ENCODE peak calls at places on chromosomes 16 and 17, in four cellular contexts. One of them, this sample, is unnamed.

GRCh38 chr17:6639651-6640535 is 618 bp downstream of the KIAA0753 start:
- DNase-seq in AG09309: no peak
- DNase-seq in HL-60: peak
- DNase-seq in coronary artery: peak
- DNase-seq in this sample: no peak

GRCh38 chr17:36578671-36579070 is 13.0 kb upstream of the DHRS11 start:
- DNase-seq in coronary artery: no peak
- DNase-seq in AG09309: no peak
- DNase-seq in HL-60: no peak
- DNase-seq in this sample: no peak

GRCh38 chr17:41689497-41690299 is 1.0 kb downstream of the EIF1 start:
- DNase-seq in AG09309: no peak
- DNase-seq in HL-60: peak
- DNase-seq in coronary artery: no peak
- DNase-seq in this sample: no peak

GRCh38 chr17:76631821-76632565 is 11.6 kb downstream of the ST6GALNAC1 start:
- DNase-seq in AG09309: no peak
- DNase-seq in HL-60: no peak
- DNase-seq in coronary artery: no peak
- DNase-seq in this sample: no peak

GRCh38 chr16:85202631-85203461 is 90.6 kb upstream of the CIBAR2 start:
- DNase-seq in HL-60: no peak
- DNase-seq in AG09309: peak
- DNase-seq in coronary artery: peak
- DNase-seq in this sample: peak

GRCh38 chr16:3182608-3183444 is 5.2 kb upstream of the OR1F1 start:
- DNase-seq in coronary artery: no peak
- DNase-seq in AG09309: no peak
- DNase-seq in HL-60: no peak
- DNase-seq in this sample: no peak

GRCh38 chr17:72412650-72413076 is 291.8 kb downstream of the SOX9 start:
- DNase-seq in coronary artery: no peak
- DNase-seq in AG09309: no peak
- DNase-seq in HL-60: no peak
- DNase-seq in this sample: no peak

GRCh38 chr16:55401036-55401435 is 77.0 kb downstream of the IRX6 start:
- DNase-seq in HL-60: no peak
- DNase-seq in coronary artery: no peak
- DNase-seq in AG09309: no peak
- DNase-seq in this sample: no peak

GRCh38 chr16:50879873-50880695 is 138.2 kb downstream of the CYLD start:
- DNase-seq in AG09309: no peak
- DNase-seq in HL-60: no peak
- DNase-seq in coronary artery: no peak
- DNase-seq in this sample: no peak

This sample was measured in HFF-Myc.